ENCODE peak calls at places on chromosome 17, in nine cellular contexts. H, N, M, J, O, I, L, Z and S are unnamed samples.
A peak's percentile ranks its signal among the peaks of the same experiment; 100 is the strongest.

GRCh38 chr17:67528751-67529436 is 151.8 kb downstream of the PITPNC1 start:
- DNase-seq in O (no peak), L (peak; percentile 88), J (peak; percentile 45), Z (no peak), M (no peak), I (peak; percentile 84), H (peak; percentile 11), N (peak; percentile 36), S (peak; percentile 92)

GRCh38 chr17:46195939-46196338 is 2.7 kb upstream of the KANSL1 start:
- DNase-seq in H (no peak), L (no peak), N (no peak), O (no peak), M (no peak), Z (no peak), J (no peak), I (no peak), S (no peak)

GRCh38 chr17:3964203-3965122 is at the start of gene ATP2A3:
- DNase-seq in J (no peak), H (no peak), L (no peak), N (no peak), Z (peak; percentile 58), O (peak; percentile 90), I (no peak), M (peak; percentile 53), S (peak; percentile 44)

GRCh38 chr17:77503293-77503655 is 362.5 kb downstream of the SEC14L1 start:
- DNase-seq in M (no peak), I (no peak), H (no peak), L (no peak), O (no peak), J (peak; percentile 9), N (no peak), Z (no peak), S (no peak)

GRCh38 chr17:29138991-29139682 is 41.1 kb downstream of the MYO18A start:
- DNase-seq in J (peak; percentile 39), H (no peak), Z (no peak), M (no peak), O (no peak), N (no peak), I (peak; percentile 62), L (no peak), S (no peak)

GRCh38 chr17:58997756-58998553 is 108.7 kb downstream of the TRIM37 start:
- DNase-seq in M (no peak), J (no peak), I (no peak), L (no peak), N (no peak), Z (no peak), H (no peak), O (no peak), S (no peak)

GRCh38 chr17:4987767-4988083 is 250 bp upstream of the CAMTA2 start:
- DNase-seq in O (no peak), N (no peak), L (no peak), H (no peak), J (no peak), I (no peak), Z (no peak), M (no peak), S (no peak)

GRCh38 chr17:67270411-67270810 is 25.4 kb upstream of the HELZ start:
- DNase-seq in I (no peak), N (no peak), M (no peak), O (no peak), L (no peak), H (no peak), J (no peak), Z (no peak), S (no peak)

GRCh38 chr17:50364715-50365114 is 8.3 kb downstream of the MRPL27 start:
- DNase-seq in J (no peak), N (no peak), O (no peak), H (no peak), Z (no peak), I (no peak), M (no peak), L (peak; percentile 74), S (no peak)

GRCh38 chr17:74024871-74025531 is 178.5 kb upstream of the RPL38 start:
- DNase-seq in Z (no peak), N (no peak), H (no peak), J (no peak), M (no peak), I (no peak), O (no peak), L (no peak), S (no peak)

GRCh38 chr17:47279062-47279801 is 25.6 kb downstream of the ITGB3 start:
- DNase-seq in N (no peak), Z (no peak), I (peak; percentile 72), J (peak; percentile 84), H (no peak), L (no peak), O (peak; percentile 82), M (no peak), S (peak; percentile 39)

GRCh38 chr17:57609125-57609877 is 135.8 kb downstream of the CCDC182 start:
- DNase-seq in N (no peak), O (no peak), J (no peak), H (no peak), M (no peak), Z (no peak), L (no peak), I (no peak), S (peak; percentile 36)

GRCh38 chr17:42809250-42809649 is 10.6 kb downstream of the CNTD1 start:
- DNase-seq in J (peak; percentile 42), M (no peak), N (no peak), L (no peak), H (no peak), Z (no peak), I (peak; percentile 43), O (no peak), S (peak; percentile 47)

GRCh38 chr17:10304758-10305300 is 68.0 kb downstream of the MYH13 start:
- DNase-seq in H (no peak), M (no peak), O (no peak), Z (no peak), N (no peak), I (no peak), J (no peak), L (no peak), S (no peak)

GRCh38 chr17:43755389-43755875 is 3.2 kb downstream of the SOST start:
- DNase-seq in O (no peak), I (peak; percentile 38), J (no peak), Z (no peak), M (no peak), N (no peak), H (no peak), L (peak; percentile 87), S (no peak)

GRCh38 chr17:11644265-11645212 is 46.3 kb downstream of the DNAH9 start:
- DNase-seq in H (peak; percentile 72), O (peak; percentile 37), N (peak; percentile 71), I (peak; percentile 25), Z (no peak), J (peak; percentile 70), M (peak; percentile 9), L (peak; percentile 85), S (peak; percentile 79)

GRCh38 chr17:4806420-4806769 is 557 bp upstream of the PLD2 start:
- DNase-seq in H (no peak), N (no peak), L (no peak), I (no peak), J (no peak), O (no peak), Z (no peak), M (no peak), S (no peak)

GRCh38 chr17:80481284-80482057 is 5.1 kb upstream of the NPTX1 start:
- DNase-seq in Z (no peak), L (no peak), J (no peak), O (no peak), N (no peak), H (no peak), M (no peak), I (no peak), S (peak; percentile 35)

GRCh38 chr17:17714261-17714866 is 33.1 kb downstream of the RAI1 start:
- DNase-seq in O (no peak), M (no peak), N (no peak), L (no peak), Z (no peak), H (no peak), J (no peak), I (no peak), S (no peak)

GRCh38 chr17:32007463-32008298 is 498 bp downstream of the LRRC37B start:
- DNase-seq in J (peak; percentile 29), H (peak; percentile 20), Z (peak; percentile 7), M (peak; percentile 18), O (peak; percentile 43), I (peak; percentile 19), L (peak; percentile 64), N (peak; percentile 20), S (peak; percentile 15)

GRCh38 chr17:45431531-45432404 is 902 bp downstream of the ARHGAP27 start:
- DNase-seq in J (peak; percentile 38), I (peak; percentile 67), Z (peak; percentile 61), H (peak; percentile 73), O (peak; percentile 91), N (peak; percentile 86), L (peak; percentile 99), M (peak; percentile 39), S (peak; percentile 50)

GRCh38 chr17:44830359-44831269 is 527 bp upstream of the GJC1 start:
- DNase-seq in N (peak; percentile 45), L (peak; percentile 73), Z (no peak), M (no peak), J (peak; percentile 59), O (no peak), I (no peak), H (no peak), S (peak; percentile 19)

GRCh38 chr17:13030459-13031305 is 12.9 kb upstream of the ELAC2 start:
- DNase-seq in Z (no peak), J (peak; percentile 20), M (peak; percentile 41), I (no peak), N (peak; percentile 68), O (peak; percentile 42), L (peak; percentile 64), H (peak; percentile 71), S (peak; percentile 44)

GRCh38 chr17:7523033-7523432 is 25.8 kb upstream of the TNFSF12 start:
- DNase-seq in J (no peak), N (peak; percentile 49), H (no peak), O (no peak), Z (peak; percentile 19), M (peak; percentile 24), I (no peak), L (peak; percentile 93), S (peak; percentile 29)

GRCh38 chr17:17836818-17837379 is at the start of gene SREBF1:
- DNase-seq in Z (peak; percentile 51), I (peak; percentile 65), L (peak; percentile 87), H (peak; percentile 62), O (peak; percentile 86), M (peak; percentile 45), J (no peak), N (peak; percentile 46), S (peak; percentile 68)

GRCh38 chr17:6135996-6136395 is 65.8 kb downstream of the WSCD1 start:
- DNase-seq in O (no peak), J (no peak), M (no peak), I (no peak), L (no peak), N (no peak), Z (no peak), H (no peak), S (no peak)

GRCh38 chr17:10394201-10394887 is 21.5 kb upstream of the MYH13 start:
- DNase-seq in I (no peak), N (no peak), Z (no peak), O (peak; percentile 11), M (no peak), H (no peak), J (no peak), L (no peak), S (no peak)

GRCh38 chr17:78715000-78715771 is 66.9 kb downstream of the CYTH1 start:
- DNase-seq in Z (no peak), N (no peak), L (no peak), O (no peak), M (no peak), I (no peak), J (no peak), H (no peak), S (no peak)

GRCh38 chr17:38428150-38428642 is at the start of gene ARHGAP23:
- DNase-seq in I (peak; percentile 71), O (peak; percentile 67), N (no peak), L (peak; percentile 84), J (peak; percentile 69), Z (no peak), H (no peak), M (peak; percentile 18), S (peak; percentile 64)

GRCh38 chr17:29633886-29634285 is 11.2 kb upstream of the CORO6 start:
- DNase-seq in O (no peak), M (no peak), I (no peak), N (no peak), H (no peak), Z (no peak), J (no peak), L (no peak), S (no peak)

GRCh38 chr17:63932008-63932561 is at the start of gene CD79B:
- DNase-seq in Z (peak; percentile 15), L (no peak), I (no peak), O (peak; percentile 92), J (no peak), M (peak; percentile 17), N (no peak), H (no peak), S (no peak)